ENCODE peak calls at places on chromosomes 11 and 22, in six cellular contexts. M is T-helper 2 cell, C is brain pericyte, T is NCI-H2171 treated with DMSO at 0.1 percent for 48 hours, R is GM03348, G is HuH-7. B is an unnamed sample.

GRCh38 chr22:17350292-17350691 is 19.0 kb upstream of the CECR2 start:
- DNase-seq in R (no peak), G (no peak), T (no peak), C (no peak), M (no peak), B (no peak)

GRCh38 chr22:44893731-44894080 is 116.1 kb downstream of the PHF21B start:
- DNase-seq in G (no peak), M (no peak), T (no peak), R (no peak), C (no peak), B (no peak)

GRCh38 chr11:17066691-17067090 is 10.8 kb downstream of the RPS13 start:
- DNase-seq in R (no peak), M (no peak), T (no peak), G (no peak), C (no peak), B (no peak)

GRCh38 chr22:41801147-41801819 is 804 bp downstream of the CCDC134 start:
- DNase-seq in M (no peak), C (no peak), T (no peak), R (no peak), G (no peak), B (peak; percentile 45)

GRCh38 chr22:32534252-32535215 is 59.9 kb downstream of the FBXO7 start:
- DNase-seq in R (no peak), G (peak; percentile 78), C (no peak), M (no peak), T (no peak), B (no peak)

GRCh38 chr11:66641834-66642233 is 3.3 kb downstream of the RBM4 start:
- DNase-seq in M (no peak), T (no peak), C (no peak), G (no peak), R (peak; percentile 25), B (peak; percentile 74)

GRCh38 chr11:16154715-16155396 is 201.5 kb downstream of the SOX6 start:
- DNase-seq in C (no peak), R (no peak), T (no peak), M (no peak), G (no peak), B (no peak)

GRCh38 chr22:46029574-46030200 is 52.7 kb upstream of the WNT7B start:
- DNase-seq in R (no peak), C (no peak), T (no peak), M (no peak), G (no peak), B (no peak)

GRCh38 chr22:38757464-38757757 is 1.6 kb upstream of the SUN2 start:
- DNase-seq in R (no peak), C (no peak), G (no peak), T (no peak), M (no peak), B (no peak)

GRCh38 chr11:65185166-65185565 is 3.4 kb downstream of the CAPN1 start:
- DNase-seq in M (no peak), R (no peak), T (no peak), G (no peak), C (no peak), B (no peak)

GRCh38 chr11:132125855-132126841 is 755.7 kb downstream of the NTM start:
- DNase-seq in M (no peak), R (peak; percentile 59), C (no peak), T (no peak), G (no peak), B (peak; percentile 91)

GRCh38 chr22:19036523-19037273 is 85.5 kb downstream of the DGCR2 start:
- DNase-seq in T (no peak), R (no peak), M (no peak), G (peak; percentile 45), C (no peak), B (peak; percentile 21)

GRCh38 chr11:106276859-106277436 is 199.5 kb downstream of the AASDHPPT start:
- DNase-seq in M (no peak), T (peak; percentile 5), C (no peak), R (no peak), G (peak; percentile 14), B (peak; percentile 5)

B was measured in NCI-H69.